ENCODE peak calls at places on chromosomes 4 and X, in eight cellular contexts. F, X, I, O, W, Y, J and B are unnamed samples.

GRCh38 chrX:47224896-47225290 is 6.4 kb downstream of the CDK16 start:
- DNase-seq in F (no peak), X (no peak), I (no peak), O (no peak), W (no peak), Y (no peak), J (no peak), B (no peak)

GRCh38 chrX:108795240-108795639 is 58.9 kb upstream of the IRS4 start:
- DNase-seq in F (no peak), X (no peak), I (no peak), O (no peak), W (no peak), Y (no peak), J (peak; percentile 0), B (no peak)

GRCh38 chrX:11423362-11423818 is 130.2 kb downstream of the AMELX start:
- DNase-seq in F (no peak), X (no peak), I (no peak), O (no peak), W (no peak), Y (no peak), J (peak; percentile 57), B (no peak)

GRCh38 chr4:26787461-26788340 is 72.9 kb upstream of the STIM2 start:
- DNase-seq in F (peak; percentile 67), X (peak; percentile 27), I (no peak), O (no peak), W (peak; percentile 5), Y (peak; percentile 56), J (peak; percentile 56), B (peak; percentile 31)

GRCh38 chr4:119726505-119726904 is 97.9 kb upstream of the PDE5A start:
- DNase-seq in F (no peak), X (no peak), I (no peak), O (no peak), W (no peak), Y (no peak), J (no peak), B (no peak)

GRCh38 chr4:113438596-113438995 is 322.9 kb downstream of the CAMK2D start:
- DNase-seq in F (no peak), X (no peak), I (no peak), O (no peak), W (no peak), Y (no peak), J (no peak), B (no peak)

GRCh38 chrX:12441376-12442128 is 303.3 kb downstream of the FRMPD4 start:
- DNase-seq in F (no peak), X (no peak), I (no peak), O (no peak), W (no peak), Y (no peak), J (peak; percentile 16), B (no peak)

GRCh38 chr4:30720656-30721352 is 635 bp downstream of the PCDH7 start:
- DNase-seq in F (no peak), X (peak; percentile 61), I (no peak), O (no peak), W (peak; percentile 26), Y (no peak), J (no peak), B (peak; percentile 25)

GRCh38 chrX:19156223-19156622 is 34.0 kb upstream of the ADGRG2 start:
- DNase-seq in F (no peak), X (no peak), I (no peak), O (no peak), W (no peak), Y (peak; percentile 8), J (no peak), B (no peak)

GRCh38 chrX:24298191-24298590 is 15.7 kb downstream of the SUPT20HL2 start:
- DNase-seq in F (peak; percentile 4), X (no peak), I (no peak), O (no peak), W (no peak), Y (no peak), J (no peak), B (no peak)

GRCh38 chrX:110394653-110395052 is 36.0 kb downstream of the RTL9 start:
- DNase-seq in F (peak; percentile 63), X (no peak), I (no peak), O (no peak), W (no peak), Y (no peak), J (peak; percentile 28), B (no peak)

GRCh38 chrX:53262189-53262917 is 19.0 kb downstream of the IQSEC2 start:
- DNase-seq in F (no peak), X (no peak), I (no peak), O (no peak), W (no peak), Y (no peak), J (no peak), B (no peak)

GRCh38 chr4:25993564-25994185 is 79.7 kb downstream of the SMIM20 start:
- DNase-seq in F (peak; percentile 44), X (no peak), I (no peak), O (no peak), W (peak; percentile 42), Y (peak; percentile 29), J (peak; percentile 40), B (peak; percentile 29)

GRCh38 chrX:123835661-123836371 is 24.0 kb upstream of the XIAP start:
- DNase-seq in F (peak; percentile 77), X (no peak), I (no peak), O (no peak), W (no peak), Y (no peak), J (peak; percentile 94), B (no peak)

GRCh38 chr4:118772149-118773081 is 63.5 kb downstream of the SEC24D start:
- DNase-seq in F (peak; percentile 15), X (no peak), I (peak; percentile 17), O (no peak), W (peak; percentile 20), Y (no peak), J (peak; percentile 76), B (no peak)

GRCh38 chr4:152935661-152936445 is at the start of gene FHDC1:
- DNase-seq in F (peak; percentile 75), X (no peak), I (peak; percentile 85), O (no peak), W (peak; percentile 86), Y (peak; percentile 87), J (no peak), B (no peak)

GRCh38 chrX:264634-265455 is 16.3 kb upstream of the PLCXD1 start:
- DNase-seq in F (no peak), X (no peak), I (no peak), O (no peak), W (peak; percentile 38), Y (no peak), J (no peak), B (no peak)

GRCh38 chrX:65723706-65724105 is 56.3 kb downstream of the MSN start:
- DNase-seq in F (no peak), X (no peak), I (no peak), O (no peak), W (no peak), Y (no peak), J (no peak), B (no peak)

GRCh38 chrX:97673135-97673534 is 789.4 kb downstream of the RPA4 start:
- DNase-seq in F (no peak), X (no peak), I (no peak), O (no peak), W (no peak), Y (no peak), J (no peak), B (no peak)

GRCh38 chr4:168264903-168265302 is 53.6 kb downstream of the DDX60 start:
- DNase-seq in F (no peak), X (no peak), I (peak; percentile 93), O (no peak), W (no peak), Y (no peak), J (no peak), B (no peak)

GRCh38 chr4:104494822-104495559 is at the start of gene CXXC4:
- DNase-seq in F (peak; percentile 92), X (peak; percentile 78), I (peak; percentile 87), O (no peak), W (peak; percentile 67), Y (peak; percentile 61), J (no peak), B (peak; percentile 67)

GRCh38 chr4:78569291-78569821 is 17.8 kb downstream of the ANXA3 start:
- DNase-seq in F (peak; percentile 53), X (no peak), I (no peak), O (no peak), W (peak; percentile 65), Y (no peak), J (no peak), B (no peak)

GRCh38 chr4:38170800-38171199 is 210.6 kb downstream of the PTTG2 start:
- DNase-seq in F (no peak), X (no peak), I (no peak), O (no peak), W (no peak), Y (no peak), J (no peak), B (no peak)

GRCh38 chr4:76270776-76271175 is 19.3 kb downstream of the FAM47E start:
- DNase-seq in F (no peak), X (no peak), I (no peak), O (no peak), W (no peak), Y (no peak), J (no peak), B (no peak)

GRCh38 chr4:17817027-17817426 is 6.2 kb downstream of the NCAPG start:
- DNase-seq in F (peak; percentile 47), X (no peak), I (no peak), O (no peak), W (peak; percentile 18), Y (no peak), J (peak; percentile 83), B (no peak)

GRCh38 chr4:70874268-70875156 is 27.7 kb upstream of the MOB1B start:
- DNase-seq in F (no peak), X (no peak), I (no peak), O (no peak), W (no peak), Y (no peak), J (no peak), B (no peak)

GRCh38 chr4:29423836-29424721 is 1296.1 kb upstream of the PCDH7 start:
- DNase-seq in F (peak; percentile 64), X (no peak), I (no peak), O (no peak), W (no peak), Y (no peak), J (peak; percentile 89), B (no peak)

GRCh38 chrX:49192722-49193328 is 6.7 kb upstream of the PRICKLE3 start:
- DNase-seq in F (no peak), X (no peak), I (no peak), O (no peak), W (peak; percentile 39), Y (no peak), J (no peak), B (no peak)

GRCh38 chr4:40731792-40732245 is 17.9 kb upstream of the NSUN7 start:
- DNase-seq in F (peak; percentile 34), X (no peak), I (peak; percentile 65), O (no peak), W (no peak), Y (peak; percentile 48), J (no peak), B (peak; percentile 24)

GRCh38 chr4:77734928-77735327 is 84.2 kb downstream of the CNOT6L start:
- DNase-seq in F (peak; percentile 76), X (no peak), I (no peak), O (no peak), W (peak; percentile 25), Y (no peak), J (peak; percentile 44), B (no peak)